ENCODE peak calls at places on chromosome 22, in ten cellular contexts. W, S, E, L, B, R, A, T, O and Y are unnamed samples.

GRCh38 chr22:27885977-27886842 is 32.8 kb downstream of the PITPNB start:
- DNase-seq in S (no peak), A (peak), B (peak), E (peak), W (peak), T (peak), R (no peak), O (no peak), L (no peak), Y (no peak)

GRCh38 chr22:36340621-36341020 is 47.1 kb downstream of the MYH9 start:
- DNase-seq in W (no peak), R (no peak), B (no peak), A (no peak), O (no peak), T (no peak), E (no peak), S (no peak), L (no peak), Y (no peak)

GRCh38 chr22:20839837-20840645 is 18.6 kb downstream of the PI4KA start:
- DNase-seq in B (no peak), L (no peak), A (no peak), E (no peak), R (no peak), O (no peak), S (no peak), T (no peak), W (no peak), Y (no peak)

GRCh38 chr22:47288640-47289039 is 526.2 kb downstream of the TBC1D22A start:
- DNase-seq in T (no peak), B (no peak), A (no peak), S (no peak), O (peak), W (no peak), E (no peak), L (no peak), R (no peak), Y (no peak)

GRCh38 chr22:17501679-17502285 is 61.5 kb upstream of the SLC25A18 start:
- DNase-seq in T (peak), E (peak), A (peak), L (peak), O (no peak), W (peak), R (no peak), B (peak), S (no peak), Y (no peak)

GRCh38 chr22:35523167-35523928 is 17.3 kb upstream of the RASD2 start:
- DNase-seq in O (no peak), L (peak), E (peak), A (no peak), R (no peak), B (no peak), S (no peak), T (no peak), W (no peak), Y (no peak)

GRCh38 chr22:18021431-18021830 is 2.9 kb downstream of the MICAL3 start:
- DNase-seq in B (no peak), R (no peak), L (no peak), A (no peak), W (no peak), O (no peak), E (no peak), T (no peak), S (no peak), Y (no peak)

GRCh38 chr22:21727768-21728167 is 7.8 kb downstream of the YPEL1 start:
- DNase-seq in W (no peak), A (no peak), T (no peak), L (no peak), R (no peak), O (no peak), E (no peak), B (no peak), S (no peak), Y (no peak)

GRCh38 chr22:27115816-27116256 is 458.4 kb downstream of the MIAT start:
- DNase-seq in A (no peak), B (no peak), W (no peak), R (no peak), E (no peak), O (no peak), S (no peak), L (no peak), T (no peak), Y (no peak)

GRCh38 chr22:44920183-44920582 is 89.6 kb downstream of the PHF21B start:
- DNase-seq in W (no peak), L (no peak), T (no peak), B (no peak), R (no peak), S (no peak), E (no peak), A (no peak), O (peak), Y (no peak)

GRCh38 chr22:35480143-35480542 is 60.5 kb upstream of the RASD2 start:
- DNase-seq in E (no peak), R (peak), W (no peak), A (no peak), O (peak), T (no peak), L (no peak), S (no peak), B (no peak), Y (peak)